ENCODE peak calls at places on chromosomes 7 and 10, in six cellular contexts. Z, W, J, T, C and U are unnamed samples.

GRCh38 chr10:48551796-48552591 is 52.9 kb downstream of the ARHGAP22 start:
- DNase-seq in T (no peak), J (no peak), W (peak), C (peak), Z (peak), U (peak)

GRCh38 chr7:107168233-107169119 is at the start of gene HBP1:
- DNase-seq in W (peak), J (peak), Z (peak), T (peak), C (peak), U (peak)

GRCh38 chr10:2949948-2950354 is 117.4 kb upstream of the PFKP start:
- DNase-seq in T (no peak), C (no peak), W (no peak), Z (no peak), J (peak), U (no peak)

GRCh38 chr7:127770870-127771269 is 118.9 kb downstream of the SND1 start:
- DNase-seq in J (no peak), W (peak), C (no peak), Z (no peak), T (no peak), U (no peak)

GRCh38 chr7:87058739-87059524 is 522 bp downstream of the ELAPOR2 start:
- DNase-seq in Z (no peak), W (peak), T (no peak), J (no peak), C (peak), U (peak)

GRCh38 chr7:72234086-72234485 is 178.1 kb downstream of the CALN1 start:
- DNase-seq in C (no peak), W (no peak), Z (no peak), J (no peak), T (no peak), U (no peak)

GRCh38 chr10:82551501-82551900 is 676.5 kb downstream of the NRG3 start:
- DNase-seq in W (no peak), C (no peak), T (no peak), J (no peak), Z (no peak), U (no peak)

GRCh38 chr7:16985621-16986020 is 103.8 kb upstream of the AGR3 start:
- DNase-seq in W (no peak), C (no peak), J (no peak), T (no peak), Z (no peak), U (no peak)

GRCh38 chr7:16961650-16962049 is 79.9 kb upstream of the AGR3 start:
- DNase-seq in C (no peak), J (no peak), W (no peak), Z (no peak), T (no peak), U (no peak)

GRCh38 chr10:5629789-5630436 is 36.5 kb downstream of the ASB13 start:
- DNase-seq in C (peak), J (peak), Z (peak), T (peak), W (peak), U (peak)

GRCh38 chr7:19122018-19122588 is 4.7 kb upstream of the TWIST1 start:
- DNase-seq in J (no peak), Z (peak), W (peak), T (no peak), C (no peak), U (peak)

GRCh38 chr10:6009159-6009558 is 31.8 kb upstream of the IL15RA start:
- DNase-seq in W (no peak), Z (no peak), T (no peak), C (no peak), J (no peak), U (no peak)

GRCh38 chr7:151454932-151455530 is 15.1 kb upstream of the CRYGN start:
- DNase-seq in T (no peak), W (no peak), C (no peak), Z (no peak), J (no peak), U (no peak)
- TF ChIP-seq JUND in T (no peak), W (no peak), C (no peak), Z (no peak), J (no peak), U (no peak)

GRCh38 chr10:72682626-72683025 is 9.3 kb upstream of the MCU start:
- DNase-seq in Z (no peak), C (peak), J (no peak), W (no peak), T (no peak), U (no peak)
- TF ChIP-seq JUND in Z (no peak), C (peak), J (no peak), W (no peak), T (no peak), U (no peak)

GRCh38 chr10:87842220-87842641 is 21.1 kb downstream of the KLLN start:
- DNase-seq in C (no peak), T (peak), Z (peak), W (no peak), J (no peak), U (no peak)
- TF ChIP-seq JUND in C (no peak), T (no peak), Z (peak), W (no peak), J (no peak), U (no peak)

GRCh38 chr10:35341521-35341920 is 5.2 kb downstream of the CCNY start:
- DNase-seq in W (no peak), J (peak), Z (no peak), C (no peak), T (no peak), U (no peak)
- TF ChIP-seq JUND in W (no peak), J (peak), Z (no peak), C (no peak), T (no peak), U (no peak)

GRCh38 chr7:33789871-33790270 is 115.5 kb upstream of the BMPER start:
- DNase-seq in C (no peak), T (no peak), J (no peak), Z (no peak), W (no peak), U (no peak)
- TF ChIP-seq JUND in C (no peak), T (no peak), J (no peak), Z (no peak), W (no peak), U (no peak)

GRCh38 chr10:7571992-7572391 is 94.8 kb downstream of the ITIH5 start:
- DNase-seq in T (no peak), C (no peak), J (no peak), Z (no peak), W (no peak), U (no peak)
- TF ChIP-seq JUND in T (no peak), C (no peak), J (no peak), Z (no peak), W (no peak), U (no peak)